ENCODE peak calls at places on chromosome 18, in seven cellular contexts. One of them, this sample, is unnamed.

GRCh38 chr18:41395695-41396094 is 559.3 kb upstream of the PIK3C3 start:
- DNase-seq in H1: no peak
- DNase-seq in K562: no peak
- DNase-seq in HCT116: no peak
- DNase-seq in SK-N-SH: no peak
- DNase-seq in HepG2: no peak
- DNase-seq in GM12878: no peak
- DNase-seq in this sample: no peak

GRCh38 chr18:54232485-54233227 is 8.2 kb upstream of the MBD2 start:
- DNase-seq in H1: no peak
- DNase-seq in K562: no peak
- DNase-seq in HCT116: no peak
- DNase-seq in SK-N-SH: no peak
- DNase-seq in HepG2: no peak
- DNase-seq in GM12878: no peak
- DNase-seq in this sample: peak; percentile 38

GRCh38 chr18:46555724-46556123 is 101.3 kb downstream of the LOXHD1 start:
- DNase-seq in H1: peak; percentile 76
- DNase-seq in K562: peak; percentile 57
- DNase-seq in HCT116: peak; percentile 32
- DNase-seq in SK-N-SH: peak; percentile 45
- DNase-seq in HepG2: peak; percentile 38
- DNase-seq in GM12878: no peak
- DNase-seq in this sample: peak; percentile 30

GRCh38 chr18:45384137-45384998 is 230.9 kb upstream of the SLC14A2 start:
- DNase-seq in H1: peak; percentile 86
- DNase-seq in K562: peak; percentile 55
- DNase-seq in HCT116: peak; percentile 16
- DNase-seq in SK-N-SH: peak; percentile 60
- DNase-seq in HepG2: peak; percentile 27
- DNase-seq in GM12878: peak; percentile 8
- DNase-seq in this sample: peak; percentile 67

GRCh38 chr18:74546751-74547530 is 12.6 kb downstream of the CNDP1 start:
- DNase-seq in H1: no peak
- DNase-seq in K562: no peak
- DNase-seq in HCT116: no peak
- DNase-seq in SK-N-SH: no peak
- DNase-seq in HepG2: no peak
- DNase-seq in GM12878: no peak
- DNase-seq in this sample: no peak

GRCh38 chr18:9522952-9523351 is 47.6 kb downstream of the RALBP1 start:
- DNase-seq in H1: no peak
- DNase-seq in K562: no peak
- DNase-seq in HCT116: no peak
- DNase-seq in SK-N-SH: no peak
- DNase-seq in HepG2: no peak
- DNase-seq in GM12878: no peak
- DNase-seq in this sample: no peak

GRCh38 chr18:63205791-63206252 is 113.7 kb downstream of the BCL2 start:
- DNase-seq in H1: no peak
- DNase-seq in K562: no peak
- DNase-seq in HCT116: no peak
- DNase-seq in SK-N-SH: no peak
- DNase-seq in HepG2: no peak
- DNase-seq in GM12878: no peak
- DNase-seq in this sample: no peak

GRCh38 chr18:2961828-2962227 is 51.1 kb downstream of the LPIN2 start:
- DNase-seq in H1: no peak
- DNase-seq in K562: no peak
- DNase-seq in HCT116: no peak
- DNase-seq in SK-N-SH: peak; percentile 13
- DNase-seq in HepG2: no peak
- DNase-seq in GM12878: no peak
- DNase-seq in this sample: no peak

GRCh38 chr18:12886498-12887126 is 2.6 kb upstream of the PTPN2 start:
- DNase-seq in H1: no peak
- DNase-seq in K562: no peak
- DNase-seq in HCT116: no peak
- DNase-seq in SK-N-SH: peak; percentile 46
- DNase-seq in HepG2: peak; percentile 52
- DNase-seq in GM12878: no peak
- DNase-seq in this sample: peak; percentile 53

GRCh38 chr18:59848002-59848401 is 51.8 kb upstream of the PMAIP1 start:
- DNase-seq in H1: no peak
- DNase-seq in K562: no peak
- DNase-seq in HCT116: no peak
- DNase-seq in SK-N-SH: no peak
- DNase-seq in HepG2: no peak
- DNase-seq in GM12878: no peak
- DNase-seq in this sample: no peak

GRCh38 chr18:3579701-3580100 is 129.7 kb downstream of the TGIF1 start:
- DNase-seq in H1: no peak
- DNase-seq in K562: no peak
- DNase-seq in HCT116: no peak
- DNase-seq in SK-N-SH: no peak
- DNase-seq in HepG2: no peak
- DNase-seq in GM12878: no peak
- DNase-seq in this sample: no peak

GRCh38 chr18:23115683-23116096 is 19.6 kb upstream of the CABLES1 start:
- DNase-seq in H1: no peak
- DNase-seq in K562: no peak
- DNase-seq in HCT116: peak; percentile 54
- DNase-seq in SK-N-SH: no peak
- DNase-seq in HepG2: peak; percentile 74
- DNase-seq in GM12878: no peak
- DNase-seq in this sample: peak; percentile 70

GRCh38 chr18:11808001-11808855 is 43.0 kb upstream of the CHMP1B start:
- DNase-seq in H1: no peak
- DNase-seq in K562: no peak
- DNase-seq in HCT116: peak; percentile 52
- DNase-seq in SK-N-SH: no peak
- DNase-seq in HepG2: peak; percentile 52
- DNase-seq in GM12878: no peak
- DNase-seq in this sample: no peak

GRCh38 chr18:45974088-45974536 is 7.0 kb upstream of the EPG5 start:
- DNase-seq in H1: no peak
- DNase-seq in K562: peak; percentile 41
- DNase-seq in HCT116: peak; percentile 63
- DNase-seq in SK-N-SH: peak; percentile 57
- DNase-seq in HepG2: peak; percentile 67
- DNase-seq in GM12878: peak; percentile 32
- DNase-seq in this sample: peak; percentile 75

GRCh38 chr18:56389190-56389589 is 249.2 kb downstream of the TXNL1 start:
- DNase-seq in H1: no peak
- DNase-seq in K562: no peak
- DNase-seq in HCT116: no peak
- DNase-seq in SK-N-SH: no peak
- DNase-seq in HepG2: no peak
- DNase-seq in GM12878: no peak
- DNase-seq in this sample: no peak

GRCh38 chr18:6747646-6748045 is 18.1 kb downstream of the ARHGAP28 start:
- DNase-seq in H1: no peak
- DNase-seq in K562: no peak
- DNase-seq in HCT116: no peak
- DNase-seq in SK-N-SH: no peak
- DNase-seq in HepG2: no peak
- DNase-seq in GM12878: no peak
- DNase-seq in this sample: no peak

GRCh38 chr18:3649559-3650426 is 199.8 kb downstream of the TGIF1 start:
- DNase-seq in H1: no peak
- DNase-seq in K562: peak; percentile 43
- DNase-seq in HCT116: no peak
- DNase-seq in SK-N-SH: no peak
- DNase-seq in HepG2: peak; percentile 73
- DNase-seq in GM12878: no peak
- DNase-seq in this sample: no peak

GRCh38 chr18:10462597-10462996 is 8.2 kb downstream of the APCDD1 start:
- DNase-seq in H1: no peak
- DNase-seq in K562: no peak
- DNase-seq in HCT116: no peak
- DNase-seq in SK-N-SH: no peak
- DNase-seq in HepG2: no peak
- DNase-seq in GM12878: no peak
- DNase-seq in this sample: no peak

DNA sequence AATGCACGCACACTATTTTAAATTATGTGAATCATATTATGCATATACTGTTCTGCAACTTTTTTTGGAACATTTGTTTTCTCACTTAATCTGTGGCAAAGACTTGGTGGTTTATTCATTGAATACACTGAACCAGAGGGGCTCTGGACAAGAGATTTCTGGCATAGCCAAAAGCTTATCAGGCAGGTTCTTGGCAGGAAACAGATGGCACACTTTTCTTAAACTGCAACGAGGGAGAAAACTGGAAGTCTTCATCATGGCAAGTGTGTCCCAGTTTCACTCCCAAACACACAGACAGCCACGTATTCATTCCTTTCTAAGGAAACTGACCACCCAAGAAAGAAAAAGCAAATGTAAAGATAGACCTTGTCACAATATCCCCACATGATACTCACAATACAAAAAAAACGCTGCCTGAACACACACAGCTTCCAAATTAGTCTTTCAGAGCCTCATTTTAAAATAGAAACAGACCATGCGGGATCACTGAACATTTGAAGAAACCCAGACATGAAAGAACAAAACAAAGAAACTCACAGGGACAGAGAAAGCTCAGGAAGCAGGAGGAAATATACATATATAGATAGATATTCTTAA is 40.6 kb upstream of the RTTN start:
- DNase-seq in H1: no peak
- DNase-seq in K562: no peak
- DNase-seq in HCT116: no peak
- DNase-seq in SK-N-SH: no peak
- DNase-seq in HepG2: no peak
- DNase-seq in GM12878: no peak
- DNase-seq in this sample: no peak
- TF ChIP-seq JUND in H1: no peak
- TF ChIP-seq JUND in K562: no peak
- TF ChIP-seq JUND in HCT116: no peak
- TF ChIP-seq JUND in SK-N-SH: no peak
- TF ChIP-seq JUND in HepG2: no peak
- TF ChIP-seq JUND in GM12878: no peak
- TF ChIP-seq JUND in this sample: no peak

GRCh38 chr18:77165489-77166415 is 33.2 kb upstream of the MBP start:
- DNase-seq in H1: no peak
- DNase-seq in K562: no peak
- DNase-seq in HCT116: no peak
- DNase-seq in SK-N-SH: no peak
- DNase-seq in HepG2: no peak
- DNase-seq in GM12878: no peak
- DNase-seq in this sample: no peak
- TF ChIP-seq JUND in H1: no peak
- TF ChIP-seq JUND in K562: no peak
- TF ChIP-seq JUND in HCT116: no peak
- TF ChIP-seq JUND in SK-N-SH: no peak
- TF ChIP-seq JUND in HepG2: no peak
- TF ChIP-seq JUND in GM12878: no peak
- TF ChIP-seq JUND in this sample: no peak

DNA sequence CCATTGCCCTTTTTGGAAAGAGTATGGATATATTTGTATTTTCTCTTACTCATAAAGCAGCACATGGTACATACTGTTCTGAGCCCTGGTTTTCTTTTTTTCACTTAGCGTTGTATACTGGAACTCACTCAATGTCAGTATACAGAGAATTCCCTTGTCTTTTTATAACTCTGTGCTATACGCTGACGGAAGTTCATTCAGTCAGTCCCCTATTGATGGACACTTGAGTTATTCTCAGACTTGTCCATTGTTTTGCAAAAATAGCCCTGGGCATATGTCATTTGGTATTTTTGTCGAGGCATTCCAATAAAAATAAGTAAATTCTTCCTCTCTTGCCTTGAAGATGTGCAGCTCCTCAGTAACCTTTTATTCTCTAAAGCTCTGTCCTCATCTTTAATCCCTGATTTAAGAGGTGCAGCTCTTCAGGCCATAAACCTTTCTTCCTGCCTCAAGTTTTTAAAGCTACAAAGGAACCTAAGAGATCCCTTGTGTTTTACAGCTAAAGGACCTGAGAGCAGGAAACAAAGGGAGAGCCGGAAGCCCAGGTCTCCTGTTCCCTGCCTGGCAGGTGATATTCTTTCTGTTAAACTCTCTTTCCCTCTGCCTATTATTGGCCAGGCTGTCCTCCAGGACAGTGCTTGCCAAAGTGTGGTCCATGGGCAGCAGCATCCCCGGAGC is 157.8 kb downstream of the NEDD4L start:
- DNase-seq in H1: no peak
- DNase-seq in K562: no peak
- DNase-seq in HCT116: no peak
- DNase-seq in SK-N-SH: no peak
- DNase-seq in HepG2: no peak
- DNase-seq in GM12878: no peak
- DNase-seq in this sample: no peak
- TF ChIP-seq JUND in H1: no peak
- TF ChIP-seq JUND in K562: no peak
- TF ChIP-seq JUND in HCT116: no peak
- TF ChIP-seq JUND in SK-N-SH: no peak
- TF ChIP-seq JUND in HepG2: no peak
- TF ChIP-seq JUND in GM12878: no peak
- TF ChIP-seq JUND in this sample: no peak

GRCh38 chr18:31821452-31822171 is 60.9 kb upstream of the SLC25A52 start:
- DNase-seq in H1: no peak
- DNase-seq in K562: peak; percentile 40
- DNase-seq in HCT116: no peak
- DNase-seq in SK-N-SH: no peak
- DNase-seq in HepG2: peak; percentile 32
- DNase-seq in GM12878: no peak
- DNase-seq in this sample: no peak

GRCh38 chr18:31819925-31820229 is 59.2 kb upstream of the SLC25A52 start:
- DNase-seq in H1: no peak
- DNase-seq in K562: no peak
- DNase-seq in HCT116: no peak
- DNase-seq in SK-N-SH: no peak
- DNase-seq in HepG2: no peak
- DNase-seq in GM12878: no peak
- DNase-seq in this sample: no peak

DNA sequence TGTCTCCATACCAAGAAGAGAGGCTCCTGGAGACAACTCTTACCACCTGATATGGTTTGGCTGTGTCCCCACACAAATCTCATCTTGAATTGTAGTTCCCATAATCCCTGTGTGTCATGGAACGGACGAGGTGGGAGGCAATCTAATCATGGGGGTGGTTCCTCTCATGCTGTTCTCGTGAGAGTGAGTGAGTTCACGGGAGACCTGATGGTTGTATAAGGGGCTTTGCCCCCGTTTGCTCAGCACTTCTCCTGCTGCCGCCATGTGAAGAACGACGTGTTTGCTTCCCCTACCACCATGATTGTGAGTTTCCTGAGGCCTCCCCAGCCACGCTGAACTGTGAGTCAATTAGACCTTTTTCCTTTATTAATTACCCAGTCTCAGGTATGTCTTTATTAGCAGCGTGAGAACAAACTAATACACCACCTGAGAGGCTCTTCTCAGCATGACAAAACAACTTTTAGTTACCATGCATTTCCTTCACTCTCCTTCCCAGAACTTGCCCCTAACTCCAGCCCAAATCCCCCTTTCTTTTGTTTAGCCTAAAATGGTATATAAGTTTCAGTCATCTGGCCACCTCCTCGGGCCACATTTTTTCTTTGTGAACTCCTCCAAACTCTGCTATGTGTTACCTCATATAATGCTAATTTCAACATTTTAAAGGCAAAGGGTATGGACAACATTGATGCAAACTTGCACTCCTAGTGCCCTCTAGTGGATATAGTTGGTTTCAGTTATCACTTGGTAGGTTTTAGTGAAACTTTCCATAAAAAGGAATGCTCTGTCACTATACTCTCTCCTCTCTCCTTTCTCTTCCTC is 58.6 kb upstream of the SLC25A52 start:
- DNase-seq in H1: peak; percentile 55
- DNase-seq in K562: peak; percentile 22
- DNase-seq in HCT116: peak; percentile 39
- DNase-seq in SK-N-SH: peak; percentile 34
- DNase-seq in HepG2: peak; percentile 59
- DNase-seq in GM12878: no peak
- DNase-seq in this sample: no peak
- TF ChIP-seq JUND in H1: no peak
- TF ChIP-seq JUND in K562: no peak
- TF ChIP-seq JUND in HCT116: no peak
- TF ChIP-seq JUND in SK-N-SH: no peak
- TF ChIP-seq JUND in HepG2: no peak
- TF ChIP-seq JUND in GM12878: no peak
- TF ChIP-seq JUND in this sample: no peak

This sample was measured in T47D.